ENCODE peak calls at places on chromosome X, in four cellular contexts. One of them, this sample, is unnamed.

GRCh38 chrX:23434356-23434884 is 99.8 kb downstream of the PTCHD1 start:
- DNase-seq in neuronal stem cell: no peak
- DNase-seq in H1: no peak
- DNase-seq in H9: no peak
- DNase-seq in this sample: no peak

GRCh38 chrX:110748256-110748811 is 47.3 kb downstream of the CHRDL1 start:
- DNase-seq in neuronal stem cell: no peak
- DNase-seq in H1: no peak
- DNase-seq in H9: no peak
- DNase-seq in this sample: no peak

GRCh38 chrX:110412971-110413726 is 54.5 kb downstream of the RTL9 start:
- DNase-seq in neuronal stem cell: peak
- DNase-seq in H1: no peak
- DNase-seq in H9: peak
- DNase-seq in this sample: peak

GRCh38 chrX:75273483-75273882 is 402 bp upstream of the UPRT start:
- DNase-seq in neuronal stem cell: no peak
- DNase-seq in H1: no peak
- DNase-seq in H9: no peak
- DNase-seq in this sample: peak

GRCh38 chrX:96715412-96715940 is 30.8 kb downstream of the DIAPH2 start:
- DNase-seq in neuronal stem cell: no peak
- DNase-seq in H1: no peak
- DNase-seq in H9: no peak
- DNase-seq in this sample: no peak

GRCh38 chrX:120456973-120457372 is 12.1 kb downstream of the LAMP2 start:
- DNase-seq in neuronal stem cell: no peak
- DNase-seq in H1: no peak
- DNase-seq in H9: no peak
- DNase-seq in this sample: no peak

GRCh38 chrX:17860811-17861495 is at the start of gene RAI2:
- DNase-seq in neuronal stem cell: peak
- DNase-seq in H1: no peak
- DNase-seq in H9: peak
- DNase-seq in this sample: peak

GRCh38 chrX:139739138-139739537 is 31.2 kb upstream of the MCF2 start:
- DNase-seq in neuronal stem cell: no peak
- DNase-seq in H1: no peak
- DNase-seq in H9: no peak
- DNase-seq in this sample: no peak

GRCh38 chrX:149010899-149011224 is 494.2 kb downstream of the IDS start:
- DNase-seq in neuronal stem cell: no peak
- DNase-seq in H1: no peak
- DNase-seq in H9: no peak
- DNase-seq in this sample: no peak

GRCh38 chrX:10401239-10401638 is 219.1 kb downstream of the MID1 start:
- DNase-seq in neuronal stem cell: no peak
- DNase-seq in H1: no peak
- DNase-seq in H9: no peak
- DNase-seq in this sample: no peak

GRCh38 chrX:121308276-121308805 is 260.9 kb downstream of the GLUD2 start:
- DNase-seq in neuronal stem cell: no peak
- DNase-seq in H1: no peak
- DNase-seq in H9: peak
- DNase-seq in this sample: peak

GRCh38 chrX:130108647-130109428 is 1.5 kb downstream of the ELF4 start:
- DNase-seq in neuronal stem cell: no peak
- DNase-seq in H1: no peak
- DNase-seq in H9: no peak
- DNase-seq in this sample: peak

GRCh38 chrX:49876750-49877149 is 2.5 kb upstream of the USP27X start:
- DNase-seq in neuronal stem cell: no peak
- DNase-seq in H1: no peak
- DNase-seq in H9: no peak
- DNase-seq in this sample: peak

GRCh38 chrX:68416592-68416991 is 16.7 kb downstream of the OPHN1 start:
- DNase-seq in neuronal stem cell: no peak
- DNase-seq in H1: no peak
- DNase-seq in H9: no peak
- DNase-seq in this sample: no peak

GRCh38 chrX:124421898-124422622 is 75.7 kb downstream of the SH2D1A start:
- DNase-seq in neuronal stem cell: no peak
- DNase-seq in H1: no peak
- DNase-seq in H9: peak
- DNase-seq in this sample: peak

GRCh38 chrX:119118780-119119395 is 8.7 kb downstream of the KIAA1210 start:
- DNase-seq in neuronal stem cell: peak
- DNase-seq in H1: peak
- DNase-seq in H9: peak
- DNase-seq in this sample: peak

GRCh38 chrX:45011131-45011530 is 138.1 kb downstream of the KDM6A start:
- DNase-seq in neuronal stem cell: no peak
- DNase-seq in H1: no peak
- DNase-seq in H9: no peak
- DNase-seq in this sample: no peak

GRCh38 chrX:50000937-50001542 is 78.6 kb downstream of the CLCN5 start:
- DNase-seq in neuronal stem cell: no peak
- DNase-seq in H1: no peak
- DNase-seq in H9: no peak
- DNase-seq in this sample: no peak

GRCh38 chrX:105618393-105619101 is 203.8 kb upstream of the NRK start:
- DNase-seq in neuronal stem cell: no peak
- DNase-seq in H1: no peak
- DNase-seq in H9: no peak
- DNase-seq in this sample: no peak

GRCh38 chrX:1661048-1661921 is 46.4 kb downstream of the ASMT start:
- DNase-seq in neuronal stem cell: no peak
- DNase-seq in H1: peak
- DNase-seq in H9: peak
- DNase-seq in this sample: peak

GRCh38 chrX:134396174-134396573 is 63.8 kb upstream of the HPRT1 start:
- DNase-seq in neuronal stem cell: no peak
- DNase-seq in H1: no peak
- DNase-seq in H9: no peak
- DNase-seq in this sample: no peak

GRCh38 chrX:44344687-44345086 is 1.2 kb upstream of the EFHC2 start:
- DNase-seq in neuronal stem cell: no peak
- DNase-seq in H1: no peak
- DNase-seq in H9: no peak
- DNase-seq in this sample: no peak

GRCh38 chrX:70470850-70471289 is 26.2 kb downstream of the DLG3 start:
- DNase-seq in neuronal stem cell: no peak
- DNase-seq in H1: no peak
- DNase-seq in H9: no peak
- DNase-seq in this sample: no peak

GRCh38 chrX:31656013-31656412 is 584.2 kb upstream of the FTHL17 start:
- DNase-seq in neuronal stem cell: no peak
- DNase-seq in H1: no peak
- DNase-seq in H9: no peak
- DNase-seq in this sample: no peak

GRCh38 chrX:147626605-147627004 is 285.1 kb upstream of the FMR1 start:
- DNase-seq in neuronal stem cell: no peak
- DNase-seq in H1: no peak
- DNase-seq in H9: no peak
- DNase-seq in this sample: no peak

GRCh38 chrX:150897371-150898319 is 823 bp downstream of the CD99L2 start:
- DNase-seq in neuronal stem cell: no peak
- DNase-seq in H1: no peak
- DNase-seq in H9: peak
- DNase-seq in this sample: peak

GRCh38 chrX:75887833-75888232 is 102.8 kb upstream of the MAGEE2 start:
- DNase-seq in neuronal stem cell: no peak
- DNase-seq in H1: no peak
- DNase-seq in H9: peak
- DNase-seq in this sample: no peak

GRCh38 chrX:2707334-2707760 is 16.3 kb downstream of the CD99 start:
- DNase-seq in neuronal stem cell: no peak
- DNase-seq in H1: peak
- DNase-seq in H9: peak
- DNase-seq in this sample: peak

GRCh38 chrX:72105436-72105835 is 26.3 kb downstream of the RTL5 start:
- DNase-seq in neuronal stem cell: no peak
- DNase-seq in H1: no peak
- DNase-seq in H9: no peak
- DNase-seq in this sample: no peak

GRCh38 chrX:23797371-23798128 is 14.6 kb downstream of the SAT1 start:
- DNase-seq in neuronal stem cell: no peak
- DNase-seq in H1: no peak
- DNase-seq in H9: no peak
- DNase-seq in this sample: no peak

GRCh38 chrX:18010251-18010650 is 149.2 kb upstream of the RAI2 start:
- DNase-seq in neuronal stem cell: no peak
- DNase-seq in H1: no peak
- DNase-seq in H9: no peak
- DNase-seq in this sample: no peak

GRCh38 chrX:150429577-150429976 is 66.5 kb downstream of the MAMLD1 start:
- DNase-seq in neuronal stem cell: no peak
- DNase-seq in H1: no peak
- DNase-seq in H9: no peak
- DNase-seq in this sample: no peak

GRCh38 chrX:129769467-129770154 is 10.1 kb upstream of the SASH3 start:
- DNase-seq in neuronal stem cell: no peak
- DNase-seq in H1: no peak
- DNase-seq in H9: no peak
- DNase-seq in this sample: no peak

DNA sequence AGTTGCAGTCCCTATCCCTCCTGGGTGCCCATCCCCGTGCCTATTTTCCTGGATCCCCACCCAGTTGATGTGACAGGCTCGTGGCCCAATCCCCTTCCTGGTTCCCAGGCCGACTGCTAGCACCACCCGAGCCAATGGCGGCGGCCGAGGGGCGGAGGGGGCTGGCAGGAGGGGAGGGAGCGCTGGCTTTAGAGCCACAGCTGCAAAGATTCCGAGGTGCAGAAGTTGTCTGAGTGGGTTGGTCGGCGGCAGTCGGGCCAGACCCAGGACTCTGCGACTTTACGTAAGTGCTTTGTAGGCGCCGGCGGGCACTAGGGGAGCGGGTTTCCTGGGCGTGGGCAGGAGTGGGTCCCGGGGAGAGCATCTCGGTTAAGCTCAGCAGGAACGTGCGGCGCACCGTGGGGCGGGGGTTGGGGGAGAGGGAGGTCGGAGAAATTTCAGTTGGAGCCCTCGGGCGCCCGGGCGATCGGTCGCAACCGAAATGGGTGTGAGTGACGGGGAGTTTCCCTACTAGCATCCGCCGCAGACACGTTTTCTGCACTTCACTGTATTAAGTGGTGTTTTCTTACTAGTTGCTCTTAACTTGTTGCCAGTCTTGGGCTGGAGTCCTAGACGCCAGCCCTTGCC is at the start of gene PLS3:
- DNase-seq in neuronal stem cell: peak
- DNase-seq in H1: peak
- DNase-seq in H9: peak
- DNase-seq in this sample: peak
- H3K9ac ChIP-seq in neuronal stem cell: no peak
- H3K9ac ChIP-seq in H1: peak
- H3K9ac ChIP-seq in H9: peak
- H3K9ac ChIP-seq in this sample: peak

GRCh38 chrX:13253223-13253622 is 66.6 kb downstream of the ATXN3L start:
- DNase-seq in neuronal stem cell: no peak
- DNase-seq in H1: no peak
- DNase-seq in H9: no peak
- DNase-seq in this sample: no peak

GRCh38 chrX:13250831-13251612 is 68.8 kb downstream of the ATXN3L start:
- DNase-seq in neuronal stem cell: no peak
- DNase-seq in H1: no peak
- DNase-seq in H9: no peak
- DNase-seq in this sample: no peak

GRCh38 chrX:13254870-13255269 is 65.0 kb downstream of the ATXN3L start:
- DNase-seq in neuronal stem cell: no peak
- DNase-seq in H1: no peak
- DNase-seq in H9: no peak
- DNase-seq in this sample: no peak

GRCh38 chrX:13254076-13254785 is 65.6 kb downstream of the ATXN3L start:
- DNase-seq in neuronal stem cell: no peak
- DNase-seq in H1: no peak
- DNase-seq in H9: no peak
- DNase-seq in this sample: peak

GRCh38 chrX:13252726-13253125 is 67.1 kb downstream of the ATXN3L start:
- DNase-seq in neuronal stem cell: no peak
- DNase-seq in H1: no peak
- DNase-seq in H9: no peak
- DNase-seq in this sample: no peak
- H2BK15ac ChIP-seq in neuronal stem cell: no peak
- H2BK15ac ChIP-seq in H1: no peak
- H2BK15ac ChIP-seq in H9: no peak
- H2BK15ac ChIP-seq in this sample: no peak

GRCh38 chrX:40154853-40155616 is 57.3 kb upstream of the BCOR start:
- DNase-seq in neuronal stem cell: no peak
- DNase-seq in H1: no peak
- DNase-seq in H9: peak
- DNase-seq in this sample: peak
- H3K9ac ChIP-seq in neuronal stem cell: peak
- H3K9ac ChIP-seq in H1: peak
- H3K9ac ChIP-seq in H9: peak
- H3K9ac ChIP-seq in this sample: peak

GRCh38 chrX:154490414-154491083 is at the start of gene SLC10A3:
- DNase-seq in neuronal stem cell: peak
- DNase-seq in H1: peak
- DNase-seq in H9: peak
- DNase-seq in this sample: peak
- H2BK15ac ChIP-seq in neuronal stem cell: no peak
- H2BK15ac ChIP-seq in H1: no peak
- H2BK15ac ChIP-seq in H9: no peak
- H2BK15ac ChIP-seq in this sample: no peak

GRCh38 chrX:53234484-53234883 is 9.5 kb upstream of the KDM5C start:
- DNase-seq in neuronal stem cell: no peak
- DNase-seq in H1: no peak
- DNase-seq in H9: no peak
- DNase-seq in this sample: no peak

GRCh38 chrX:53233536-53233935 is 8.5 kb upstream of the KDM5C start:
- DNase-seq in neuronal stem cell: no peak
- DNase-seq in H1: no peak
- DNase-seq in H9: no peak
- DNase-seq in this sample: no peak

GRCh38 chrX:53236025-53236679 is 11.1 kb upstream of the KDM5C start:
- DNase-seq in neuronal stem cell: no peak
- DNase-seq in H1: no peak
- DNase-seq in H9: no peak
- DNase-seq in this sample: no peak

GRCh38 chrX:53237056-53237455 is 12.0 kb upstream of the KDM5C start:
- DNase-seq in neuronal stem cell: no peak
- DNase-seq in H1: no peak
- DNase-seq in H9: no peak
- DNase-seq in this sample: no peak

GRCh38 chrX:53235566-53235965 is 10.6 kb upstream of the KDM5C start:
- DNase-seq in neuronal stem cell: no peak
- DNase-seq in H1: no peak
- DNase-seq in H9: no peak
- DNase-seq in this sample: no peak
- H3K9ac ChIP-seq in neuronal stem cell: no peak
- H3K9ac ChIP-seq in H1: no peak
- H3K9ac ChIP-seq in H9: no peak
- H3K9ac ChIP-seq in this sample: no peak